ENCODE peak calls at places on chromosomes 16 and 17, in ten cellular contexts. K, F, T, H, C, R, B, J, Y and W are unnamed samples.
A peak's percentile ranks its signal among the peaks of the same experiment; 100 is the strongest.

GRCh38 chr17:21287703-21288449 is 3.4 kb downstream of the MAP2K3 start:
- DNase-seq in K (peak; percentile 95), F (peak; percentile 97), T (peak; percentile 98), H (peak; percentile 68), C (peak; percentile 77), R (peak; percentile 88), B (peak; percentile 98), J (peak; percentile 91), Y (no peak), W (no peak)

GRCh38 chr17:82859431-82860403 is 19.9 kb upstream of the ZNF750 start:
- DNase-seq in K (peak; percentile 81), F (peak; percentile 67), T (no peak), H (peak; percentile 33), C (no peak), R (peak; percentile 80), B (no peak), J (peak; percentile 70), Y (no peak), W (peak; percentile 71)

GRCh38 chr17:17313350-17313991 is 10.3 kb downstream of the NT5M start:
- DNase-seq in K (peak; percentile 72), F (peak; percentile 75), T (peak; percentile 55), H (no peak), C (no peak), R (peak; percentile 85), B (peak; percentile 69), J (peak; percentile 31), Y (peak; percentile 46), W (peak; percentile 38)

GRCh38 chr17:305090-305976 is 47.3 kb downstream of the RPH3AL start:
- DNase-seq in K (no peak), F (no peak), T (no peak), H (no peak), C (no peak), R (no peak), B (no peak), J (no peak), Y (no peak), W (no peak)

GRCh38 chr16:84922351-84923135 is 88.8 kb downstream of the ZDHHC7 start:
- DNase-seq in K (no peak), F (no peak), T (peak; percentile 96), H (no peak), C (peak; percentile 63), R (no peak), B (peak; percentile 49), J (peak; percentile 25), Y (no peak), W (no peak)

GRCh38 chr17:35799942-35800341 is 4.5 kb upstream of the MMP28 start:
- DNase-seq in K (no peak), F (no peak), T (peak; percentile 94), H (no peak), C (peak; percentile 82), R (no peak), B (peak; percentile 87), J (no peak), Y (no peak), W (no peak)

GRCh38 chr17:39598047-39598481 is 9.7 kb downstream of the NEUROD2 start:
- DNase-seq in K (peak; percentile 62), F (no peak), T (no peak), H (no peak), C (no peak), R (no peak), B (no peak), J (no peak), Y (no peak), W (no peak)

GRCh38 chr16:10961231-10961630 is 16.9 kb downstream of the CLEC16A start:
- DNase-seq in K (no peak), F (no peak), T (peak; percentile 82), H (no peak), C (no peak), R (no peak), B (no peak), J (peak; percentile 74), Y (no peak), W (no peak)

DNA sequence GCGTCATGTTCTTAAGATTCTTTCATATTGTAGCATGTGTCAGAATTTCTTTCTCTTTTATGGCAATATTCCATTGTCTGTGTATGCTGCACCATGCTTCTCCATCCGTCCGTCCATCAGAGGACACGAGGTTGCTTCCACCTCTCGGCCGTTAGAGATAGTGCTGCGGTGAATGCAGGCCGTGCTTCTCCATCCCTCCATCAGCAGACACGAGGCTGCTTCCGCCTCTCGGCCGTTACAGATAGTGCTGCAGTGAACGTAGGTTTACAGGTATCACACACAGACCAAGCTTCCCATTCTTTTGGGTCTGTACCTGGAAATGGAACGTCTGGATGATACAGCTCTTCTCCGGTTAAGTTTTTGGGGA is 113.5 kb downstream of the CMIP start:
- DNase-seq in K (no peak), F (no peak), T (no peak), H (no peak), C (no peak), R (no peak), B (no peak), J (no peak), Y (no peak), W (no peak)
- TF ChIP-seq CTCF in K (no peak), F (no peak), T (no peak), H (no peak), C (no peak), R (no peak), B (no peak), J (no peak), Y (peak; percentile 10), W (no peak)

GRCh38 chr17:72343911-72344310 is 223.1 kb downstream of the SOX9 start:
- DNase-seq in K (no peak), F (no peak), T (no peak), H (no peak), C (no peak), R (no peak), B (no peak), J (peak; percentile 38), Y (no peak), W (no peak)

GRCh38 chr17:72346306-72346705 is 225.5 kb downstream of the SOX9 start:
- DNase-seq in K (no peak), F (no peak), T (no peak), H (no peak), C (no peak), R (no peak), B (no peak), J (no peak), Y (no peak), W (no peak)

GRCh38 chr17:72345083-72345482 is 224.3 kb downstream of the SOX9 start:
- DNase-seq in K (no peak), F (no peak), T (no peak), H (no peak), C (no peak), R (no peak), B (no peak), J (no peak), Y (no peak), W (no peak)

GRCh38 chr17:72345536-72345935 is 224.7 kb downstream of the SOX9 start:
- DNase-seq in K (no peak), F (no peak), T (no peak), H (no peak), C (no peak), R (no peak), B (no peak), J (no peak), Y (no peak), W (no peak)

GRCh38 chr17:72344613-72345012 is 223.8 kb downstream of the SOX9 start:
- DNase-seq in K (no peak), F (no peak), T (no peak), H (no peak), C (no peak), R (peak; percentile 28), B (no peak), J (no peak), Y (no peak), W (no peak)
- TF ChIP-seq CTCF in K (no peak), F (no peak), T (no peak), H (no peak), C (no peak), R (no peak), B (no peak), J (no peak), Y (no peak), W (no peak)

GRCh38 chr16:3268294-3268693 is 11.9 kb upstream of the MEFV start:
- DNase-seq in K (no peak), F (no peak), T (no peak), H (no peak), C (no peak), R (no peak), B (no peak), J (no peak), Y (no peak), W (no peak)

GRCh38 chr16:3264137-3265036 is 8.0 kb upstream of the MEFV start:
- DNase-seq in K (peak; percentile 99), F (peak; percentile 98), T (peak; percentile 99), H (peak; percentile 90), C (peak; percentile 99), R (peak; percentile 99), B (peak; percentile 98), J (peak; percentile 98), Y (peak; percentile 90), W (peak; percentile 96)

GRCh38 chr16:3262517-3262916 is 6.1 kb upstream of the MEFV start:
- DNase-seq in K (no peak), F (no peak), T (no peak), H (no peak), C (no peak), R (no peak), B (no peak), J (no peak), Y (no peak), W (no peak)

GRCh38 chr16:3266873-3267537 is 10.6 kb upstream of the MEFV start:
- DNase-seq in K (peak; percentile 16), F (no peak), T (no peak), H (no peak), C (no peak), R (no peak), B (no peak), J (peak; percentile 53), Y (no peak), W (no peak)
- TF ChIP-seq CTCF in K (no peak), F (peak; percentile 54), T (no peak), H (peak; percentile 47), C (peak; percentile 59), R (peak; percentile 29), B (no peak), J (peak; percentile 64), Y (peak; percentile 17), W (peak; percentile 21)

GRCh38 chr16:58636474-58636873 is 6.8 kb upstream of the CNOT1 start:
- DNase-seq in K (no peak), F (no peak), T (no peak), H (no peak), C (no peak), R (no peak), B (no peak), J (no peak), Y (no peak), W (no peak)

GRCh38 chr16:58639836-58640235 is 10.2 kb upstream of the CNOT1 start:
- DNase-seq in K (no peak), F (no peak), T (no peak), H (no peak), C (no peak), R (no peak), B (no peak), J (no peak), Y (no peak), W (no peak)

GRCh38 chr16:58639230-58639629 is 9.6 kb upstream of the CNOT1 start:
- DNase-seq in K (no peak), F (no peak), T (no peak), H (no peak), C (no peak), R (no peak), B (no peak), J (no peak), Y (no peak), W (no peak)

GRCh38 chr16:58640949-58641348 is 11.3 kb upstream of the CNOT1 start:
- DNase-seq in K (no peak), F (no peak), T (no peak), H (no peak), C (no peak), R (no peak), B (no peak), J (no peak), Y (no peak), W (no peak)

DNA sequence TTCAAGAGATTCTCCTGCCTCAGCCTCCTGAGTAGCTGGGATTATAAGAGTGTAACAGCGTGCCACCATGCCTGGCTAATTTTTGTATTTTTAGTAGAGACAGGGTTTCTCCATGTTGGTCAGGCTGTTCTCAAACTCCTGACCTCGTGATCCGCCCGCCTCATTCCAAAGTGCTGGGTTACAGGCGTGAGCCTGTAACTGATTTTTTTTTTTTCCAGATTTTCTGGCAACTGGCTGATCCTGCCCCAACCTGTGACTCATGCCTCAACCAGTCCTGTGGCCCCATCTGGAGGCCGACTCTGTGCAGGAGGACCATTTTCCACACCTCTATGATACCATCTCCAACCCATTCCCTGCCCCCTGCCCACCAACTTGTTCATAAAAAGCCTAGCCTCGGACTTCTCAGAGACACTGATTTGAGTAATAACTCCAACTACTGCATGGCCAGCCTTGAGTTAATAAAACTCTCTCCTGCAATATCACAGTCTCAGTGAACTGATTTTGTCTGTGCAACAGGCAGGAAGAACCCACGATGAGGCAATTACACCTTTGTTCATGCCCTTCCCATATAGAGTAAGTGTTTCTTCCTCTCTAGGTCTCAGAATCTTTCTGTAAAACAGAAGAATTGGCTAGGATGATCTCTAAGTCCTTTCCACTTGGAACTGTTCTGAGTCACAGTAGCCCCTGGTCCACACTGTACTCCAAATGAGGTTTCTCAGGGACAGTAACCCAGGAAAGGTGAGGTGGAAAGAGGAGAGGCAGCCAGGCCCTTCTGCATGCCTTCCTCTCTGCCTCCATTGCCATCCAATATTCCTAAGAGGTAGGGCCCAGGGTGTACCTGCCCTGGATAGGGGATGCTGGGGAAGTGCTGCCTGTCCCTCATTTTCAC is 8.8 kb upstream of the CNOT1 start:
- DNase-seq in K (peak; percentile 77), F (no peak), T (no peak), H (no peak), C (no peak), R (no peak), B (no peak), J (peak; percentile 94), Y (no peak), W (no peak)
- TF ChIP-seq CTCF in K (peak; percentile 59), F (no peak), T (no peak), H (no peak), C (no peak), R (peak; percentile 2), B (no peak), J (peak; percentile 77), Y (no peak), W (no peak)